ENCODE peak calls at places on chromosomes 12 and 14, in six cellular contexts. One of them, this sample, is unnamed.

GRCh38 chr14:102751088-102751487 is 26.2 kb upstream of the TRAF3 start:
- DNase-seq in HT-29: no peak
- DNase-seq in H7: peak
- DNase-seq in occipital lobe: no peak
- DNase-seq in nucleus accumbens: no peak
- DNase-seq in MCF 10A: no peak
- DNase-seq in this sample: no peak

GRCh38 chr12:131808744-131809371 is 19.3 kb upstream of the MMP17 start:
- DNase-seq in HT-29: no peak
- DNase-seq in H7: peak
- DNase-seq in occipital lobe: no peak
- DNase-seq in nucleus accumbens: no peak
- DNase-seq in MCF 10A: no peak
- DNase-seq in this sample: peak

GRCh38 chr12:63164911-63165310 is 13.9 kb upstream of the AVPR1A start:
- DNase-seq in HT-29: peak
- DNase-seq in H7: no peak
- DNase-seq in occipital lobe: no peak
- DNase-seq in nucleus accumbens: no peak
- DNase-seq in MCF 10A: no peak
- DNase-seq in this sample: no peak

GRCh38 chr12:92253301-92253700 is 107.7 kb upstream of the BTG1 start:
- DNase-seq in HT-29: no peak
- DNase-seq in H7: no peak
- DNase-seq in occipital lobe: no peak
- DNase-seq in nucleus accumbens: no peak
- DNase-seq in MCF 10A: no peak
- DNase-seq in this sample: no peak

GRCh38 chr14:37047226-37047625 is 125.2 kb downstream of the SLC25A21 start:
- DNase-seq in HT-29: no peak
- DNase-seq in H7: no peak
- DNase-seq in occipital lobe: no peak
- DNase-seq in nucleus accumbens: no peak
- DNase-seq in MCF 10A: no peak
- DNase-seq in this sample: no peak

GRCh38 chr12:68623984-68624383 is 13.3 kb downstream of the RAP1B start:
- DNase-seq in HT-29: no peak
- DNase-seq in H7: no peak
- DNase-seq in occipital lobe: no peak
- DNase-seq in nucleus accumbens: no peak
- DNase-seq in MCF 10A: no peak
- DNase-seq in this sample: peak

GRCh38 chr12:24851816-24852337 is 97.0 kb downstream of the BCAT1 start:
- DNase-seq in HT-29: no peak
- DNase-seq in H7: no peak
- DNase-seq in occipital lobe: no peak
- DNase-seq in nucleus accumbens: no peak
- DNase-seq in MCF 10A: no peak
- DNase-seq in this sample: no peak

GRCh38 chr14:96351986-96352385 is 11.2 kb downstream of the ATG2B start:
- DNase-seq in HT-29: no peak
- DNase-seq in H7: no peak
- DNase-seq in occipital lobe: no peak
- DNase-seq in nucleus accumbens: no peak
- DNase-seq in MCF 10A: no peak
- DNase-seq in this sample: no peak

GRCh38 chr14:99802301-99803105 is 9.3 kb downstream of the EML1 start:
- DNase-seq in HT-29: no peak
- DNase-seq in H7: no peak
- DNase-seq in occipital lobe: no peak
- DNase-seq in nucleus accumbens: no peak
- DNase-seq in MCF 10A: no peak
- DNase-seq in this sample: no peak

GRCh38 chr12:117100251-117100650 is 1.0 kb upstream of the TESC start:
- DNase-seq in HT-29: peak
- DNase-seq in H7: peak
- DNase-seq in occipital lobe: no peak
- DNase-seq in nucleus accumbens: no peak
- DNase-seq in MCF 10A: peak
- DNase-seq in this sample: peak

GRCh38 chr14:106848330-106849121 is 1322.1 kb downstream of the TMEM121 start:
- DNase-seq in HT-29: peak
- DNase-seq in H7: no peak
- DNase-seq in occipital lobe: no peak
- DNase-seq in nucleus accumbens: no peak
- DNase-seq in MCF 10A: peak
- DNase-seq in this sample: no peak

GRCh38 chr12:9941838-9942237 is 9.7 kb upstream of the CLEC2A start:
- DNase-seq in HT-29: no peak
- DNase-seq in H7: no peak
- DNase-seq in occipital lobe: no peak
- DNase-seq in nucleus accumbens: no peak
- DNase-seq in MCF 10A: no peak
- DNase-seq in this sample: no peak

GRCh38 chr14:74946659-74947281 is 8.6 kb downstream of the PGF start:
- DNase-seq in HT-29: no peak
- DNase-seq in H7: no peak
- DNase-seq in occipital lobe: no peak
- DNase-seq in nucleus accumbens: no peak
- DNase-seq in MCF 10A: no peak
- DNase-seq in this sample: peak

GRCh38 chr12:105805730-105806390 is 332.9 kb downstream of the NUAK1 start:
- DNase-seq in HT-29: no peak
- DNase-seq in H7: no peak
- DNase-seq in occipital lobe: no peak
- DNase-seq in nucleus accumbens: no peak
- DNase-seq in MCF 10A: peak
- DNase-seq in this sample: no peak

GRCh38 chr12:2624543-2625266 is 170.1 kb upstream of the FKBP4 start:
- DNase-seq in HT-29: peak
- DNase-seq in H7: peak
- DNase-seq in occipital lobe: no peak
- DNase-seq in nucleus accumbens: no peak
- DNase-seq in MCF 10A: peak
- DNase-seq in this sample: peak

GRCh38 chr14:104435147-104436046 is 144.2 kb upstream of the C14orf180 start:
- DNase-seq in HT-29: no peak
- DNase-seq in H7: peak
- DNase-seq in occipital lobe: no peak
- DNase-seq in nucleus accumbens: no peak
- DNase-seq in MCF 10A: no peak
- DNase-seq in this sample: peak

GRCh38 chr14:51117579-51117978 is 22.7 kb upstream of the TRIM9 start:
- DNase-seq in HT-29: no peak
- DNase-seq in H7: no peak
- DNase-seq in occipital lobe: no peak
- DNase-seq in nucleus accumbens: no peak
- DNase-seq in MCF 10A: no peak
- DNase-seq in this sample: no peak

GRCh38 chr12:102120886-102121285 is 903 bp downstream of the PARPBP start:
- DNase-seq in HT-29: peak
- DNase-seq in H7: peak
- DNase-seq in occipital lobe: no peak
- DNase-seq in nucleus accumbens: no peak
- DNase-seq in MCF 10A: peak
- DNase-seq in this sample: peak

GRCh38 chr12:88781909-88782308 is 201.6 kb upstream of the KITLG start:
- DNase-seq in HT-29: no peak
- DNase-seq in H7: no peak
- DNase-seq in occipital lobe: no peak
- DNase-seq in nucleus accumbens: no peak
- DNase-seq in MCF 10A: peak
- DNase-seq in this sample: peak

GRCh38 chr14:53190938-53191337 is 37.8 kb upstream of the DDHD1 start:
- DNase-seq in HT-29: no peak
- DNase-seq in H7: no peak
- DNase-seq in occipital lobe: peak
- DNase-seq in nucleus accumbens: no peak
- DNase-seq in MCF 10A: peak
- DNase-seq in this sample: no peak

GRCh38 chr14:95464103-95464502 is 52.3 kb downstream of the SYNE3 start:
- DNase-seq in HT-29: no peak
- DNase-seq in H7: no peak
- DNase-seq in occipital lobe: no peak
- DNase-seq in nucleus accumbens: no peak
- DNase-seq in MCF 10A: no peak
- DNase-seq in this sample: no peak

GRCh38 chr14:100522616-100523021 is 64.6 kb downstream of the BEGAIN start:
- DNase-seq in HT-29: no peak
- DNase-seq in H7: peak
- DNase-seq in occipital lobe: no peak
- DNase-seq in nucleus accumbens: no peak
- DNase-seq in MCF 10A: no peak
- DNase-seq in this sample: peak

GRCh38 chr14:101705733-101706508 is 55.6 kb upstream of the PPP2R5C start:
- DNase-seq in HT-29: no peak
- DNase-seq in H7: peak
- DNase-seq in occipital lobe: no peak
- DNase-seq in nucleus accumbens: no peak
- DNase-seq in MCF 10A: no peak
- DNase-seq in this sample: peak

GRCh38 chr12:75890141-75890540 is 141.4 kb downstream of the PHLDA1 start:
- DNase-seq in HT-29: no peak
- DNase-seq in H7: no peak
- DNase-seq in occipital lobe: no peak
- DNase-seq in nucleus accumbens: no peak
- DNase-seq in MCF 10A: peak
- DNase-seq in this sample: peak

GRCh38 chr12:100249936-100250335 is 16.9 kb downstream of the DEPDC4 start:
- DNase-seq in HT-29: no peak
- DNase-seq in H7: no peak
- DNase-seq in occipital lobe: no peak
- DNase-seq in nucleus accumbens: no peak
- DNase-seq in MCF 10A: no peak
- DNase-seq in this sample: no peak

GRCh38 chr14:71371711-71372396 is 464.6 kb downstream of the PCNX1 start:
- DNase-seq in HT-29: no peak
- DNase-seq in H7: no peak
- DNase-seq in occipital lobe: no peak
- DNase-seq in nucleus accumbens: no peak
- DNase-seq in MCF 10A: peak
- DNase-seq in this sample: peak

GRCh38 chr14:64801800-64802199 is 77.9 kb downstream of the SPTB start:
- DNase-seq in HT-29: peak
- DNase-seq in H7: peak
- DNase-seq in occipital lobe: no peak
- DNase-seq in nucleus accumbens: no peak
- DNase-seq in MCF 10A: peak
- DNase-seq in this sample: peak

GRCh38 chr12:42327227-42327590 is 1.2 kb downstream of the PPHLN1 start:
- DNase-seq in HT-29: no peak
- DNase-seq in H7: no peak
- DNase-seq in occipital lobe: no peak
- DNase-seq in nucleus accumbens: no peak
- DNase-seq in MCF 10A: no peak
- DNase-seq in this sample: no peak

GRCh38 chr14:33986804-33987203 is 35.9 kb upstream of the EGLN3 start:
- DNase-seq in HT-29: peak
- DNase-seq in H7: peak
- DNase-seq in occipital lobe: no peak
- DNase-seq in nucleus accumbens: no peak
- DNase-seq in MCF 10A: peak
- DNase-seq in this sample: peak

GRCh38 chr12:4285070-4285469 is 11.5 kb downstream of the CCND2 start:
- DNase-seq in HT-29: no peak
- DNase-seq in H7: no peak
- DNase-seq in occipital lobe: no peak
- DNase-seq in nucleus accumbens: no peak
- DNase-seq in MCF 10A: no peak
- DNase-seq in this sample: no peak

GRCh38 chr12:94710933-94711332 is 60.6 kb upstream of the TMCC3 start:
- DNase-seq in HT-29: peak
- DNase-seq in H7: peak
- DNase-seq in occipital lobe: no peak
- DNase-seq in nucleus accumbens: no peak
- DNase-seq in MCF 10A: peak
- DNase-seq in this sample: peak

GRCh38 chr14:56709201-56709600 is 101.1 kb downstream of the OTX2 start:
- DNase-seq in HT-29: no peak
- DNase-seq in H7: no peak
- DNase-seq in occipital lobe: no peak
- DNase-seq in nucleus accumbens: no peak
- DNase-seq in MCF 10A: no peak
- DNase-seq in this sample: no peak

GRCh38 chr12:22494319-22494718 is 50.0 kb downstream of the C2CD5 start:
- DNase-seq in HT-29: no peak
- DNase-seq in H7: no peak
- DNase-seq in occipital lobe: no peak
- DNase-seq in nucleus accumbens: no peak
- DNase-seq in MCF 10A: no peak
- DNase-seq in this sample: no peak

GRCh38 chr14:30532264-30532663 is 26.7 kb upstream of the G2E3 start:
- DNase-seq in HT-29: no peak
- DNase-seq in H7: no peak
- DNase-seq in occipital lobe: no peak
- DNase-seq in nucleus accumbens: no peak
- DNase-seq in MCF 10A: no peak
- DNase-seq in this sample: no peak